ENCODE peak calls at places on chromosomes 7 and 10, in seven cellular contexts. T is SJCRH30; M is BE2C; R is endodermal cell; Q is CD4-positive, alpha-beta T cell; W is astrocyte; D is heart right ventricle. X is an unnamed sample. For H3K9me3, the result is how much of the 10 kb centered on the place peaks cover.

GRCh38 chr10:67837519-67838314 is at the start of gene DNAJC12:
- DNase-seq in D (no peak), M (peak), T (peak), R (no peak), W (peak), Q (no peak), X (no peak)

GRCh38 chr7:105132335-105132734 is 118.3 kb downstream of the KMT2E start:
- DNase-seq in D (no peak), M (no peak), Q (no peak), R (no peak), T (no peak), W (no peak), X (no peak)

GRCh38 chr7:78141533-78142281 is 343.1 kb downstream of the PHTF2 start:
- DNase-seq in D (no peak), M (no peak), R (no peak), T (peak), W (peak), Q (no peak), X (no peak)

GRCh38 chr7:30923774-30924413 is 12.2 kb downstream of the AQP1 start:
- DNase-seq in Q (no peak), T (no peak), W (no peak), D (peak), M (peak), R (peak), X (peak)

GRCh38 chr7:98054585-98054984 is 52.1 kb upstream of the LMTK2 start:
- DNase-seq in W (no peak), M (no peak), D (no peak), T (peak), R (no peak), Q (no peak), X (no peak)

GRCh38 chr7:22093003-22093402 is 147.3 kb upstream of the CDCA7L start:
- DNase-seq in Q (no peak), R (no peak), W (peak), M (no peak), D (no peak), T (no peak), X (no peak)

GRCh38 chr7:151806938-151807775 is 69.8 kb downstream of the PRKAG2 start:
- DNase-seq in M (no peak), Q (no peak), T (no peak), W (no peak), R (no peak), D (no peak), X (no peak)

GRCh38 chr10:119395287-119396007 is 147.1 kb downstream of the RGS10 start:
- DNase-seq in T (no peak), M (no peak), D (peak), W (peak), R (peak), Q (no peak), X (no peak)

GRCh38 chr10:77073066-77073960 is 564.3 kb downstream of the KCNMA1 start:
- DNase-seq in D (no peak), W (no peak), M (no peak), T (no peak), Q (no peak), R (no peak), X (no peak)

GRCh38 chr10:85601526-85601925 is 765.1 kb downstream of the GRID1 start:
- DNase-seq in Q (no peak), R (peak), W (no peak), D (no peak), T (no peak), M (no peak), X (no peak)

GRCh38 chr10:123398756-123399155 is 244.6 kb downstream of the BUB3 start:
- DNase-seq in M (no peak), R (peak), D (no peak), T (no peak), Q (no peak), W (no peak), X (no peak)

GRCh38 chr10:4686644-4686996 is 139.4 kb upstream of the AKR1E2 start:
- DNase-seq in Q (no peak), M (no peak), T (no peak), R (no peak), D (no peak), W (peak), X (no peak)

GRCh38 chr10:72525277-72525676 is 100.6 kb downstream of the MICU1 start:
- DNase-seq in Q (no peak), D (no peak), W (peak), M (no peak), T (no peak), R (no peak), X (no peak)

GRCh38 chr7:43698461-43699255 is 30.7 kb downstream of the COA1 start:
- DNase-seq in M (no peak), Q (no peak), W (peak), R (no peak), T (no peak), D (no peak), X (no peak)

GRCh38 chr7:1422512-1423265 is 36.6 kb downstream of the MICALL2 start:
- DNase-seq in W (no peak), Q (no peak), R (no peak), M (peak), T (peak), D (no peak), X (no peak)

GRCh38 chr7:43170571-43170970 is 58.1 kb downstream of the HECW1 start:
- DNase-seq in Q (no peak), M (no peak), W (no peak), R (no peak), D (no peak), T (no peak), X (no peak)

GRCh38 chr10:35046074-35046473 is 44.1 kb downstream of the CUL2 start:
- DNase-seq in Q (no peak), D (no peak), M (no peak), T (no peak), R (no peak), W (no peak), X (no peak)

GRCh38 chr7:121537031-121537430 is 140.9 kb upstream of the FAM3C start:
- DNase-seq in W (no peak), M (no peak), Q (no peak), R (no peak), T (no peak), D (no peak), X (no peak)

GRCh38 chr7:64640504-64640903 is 25.4 kb upstream of the ZNF107 start:
- DNase-seq in W (no peak), R (no peak), T (no peak), Q (no peak), D (no peak), M (no peak), X (no peak)

GRCh38 chr7:122546496-122546895 is 152.4 kb downstream of the RNF133 start:
- DNase-seq in Q (no peak), D (no peak), W (no peak), T (no peak), R (no peak), M (no peak), X (no peak)

GRCh38 chr7:91683823-91684222 is 196.7 kb downstream of the MTERF1 start:
- DNase-seq in Q (no peak), W (peak), R (no peak), D (peak), M (no peak), T (peak), X (no peak)

GRCh38 chr10:5317547-5318107 is 47.1 kb upstream of the UCN3 start:
- DNase-seq in W (peak), D (no peak), Q (peak), R (no peak), M (no peak), T (peak), X (no peak)

GRCh38 chr10:125284875-125285597 is 124.7 kb upstream of the CTBP2 start:
- DNase-seq in W (no peak), R (no peak), M (no peak), T (no peak), Q (no peak), D (no peak), X (no peak)

GRCh38 chr7:37225255-37226012 is 223.2 kb downstream of the ELMO1 start:
- DNase-seq in R (no peak), D (no peak), T (no peak), M (no peak), Q (no peak), W (no peak), X (no peak)

GRCh38 chr7:27143950-27144798 is 693 bp upstream of the HOXA5 start:
- DNase-seq in T (no peak), Q (no peak), D (no peak), R (no peak), M (no peak), W (no peak), X (no peak)

GRCh38 chr7:39952791-39953190 is 2.7 kb downstream of the CDK13 start:
- DNase-seq in T (no peak), M (no peak), Q (no peak), W (no peak), D (no peak), R (no peak), X (no peak)

GRCh38 chr7:1192171-1192676 is 32.2 kb upstream of the ZFAND2A start:
- DNase-seq in T (no peak), M (no peak), W (peak), R (no peak), Q (no peak), D (no peak), X (no peak)

GRCh38 chr7:155362380-155363145 is 64.9 kb downstream of the INSIG1 start:
- DNase-seq in R (no peak), W (no peak), M (peak), Q (no peak), T (no peak), D (no peak), X (no peak)

GRCh38 chr10:33871557-33871956 is 537.1 kb upstream of the NRP1 start:
- DNase-seq in T (no peak), Q (no peak), D (no peak), W (no peak), M (no peak), R (no peak), X (no peak)

GRCh38 chr7:129969881-129970446 is 17.2 kb upstream of the UBE2H start:
- DNase-seq in R (no peak), M (no peak), T (peak), W (peak), D (no peak), Q (no peak), X (no peak)

GRCh38 chr7:131507592-131508331 is 48.7 kb downstream of the PODXL start:
- DNase-seq in Q (peak), R (peak), W (peak), T (peak), D (peak), M (peak), X (peak)

GRCh38 chr10:80463868-80464267 is 9.8 kb downstream of the TSPAN14 start:
- DNase-seq in T (no peak), R (no peak), Q (no peak), D (no peak), W (no peak), M (no peak), X (no peak)

GRCh38 chr7:7526006-7526405 is 9.7 kb downstream of the COL28A1 start:
- DNase-seq in Q (no peak), R (no peak), T (no peak), W (no peak), M (no peak), D (no peak), X (no peak)

GRCh38 chr7:107564553-107565298 is 955 bp downstream of the DUS4L start:
- DNase-seq in W (peak), D (no peak), M (no peak), Q (no peak), T (no peak), R (no peak), X (no peak)

GRCh38 chr7:157637216-157637954 is 300.6 kb downstream of the DNAJB6 start:
- DNase-seq in T (no peak), R (peak), D (no peak), W (no peak), M (no peak), Q (no peak), X (no peak)
- H3K9me3 ChIP-seq in T (under half), R (half or more), D (under half), W (under half), M (under half), Q (under half), X (under half)

DNA sequence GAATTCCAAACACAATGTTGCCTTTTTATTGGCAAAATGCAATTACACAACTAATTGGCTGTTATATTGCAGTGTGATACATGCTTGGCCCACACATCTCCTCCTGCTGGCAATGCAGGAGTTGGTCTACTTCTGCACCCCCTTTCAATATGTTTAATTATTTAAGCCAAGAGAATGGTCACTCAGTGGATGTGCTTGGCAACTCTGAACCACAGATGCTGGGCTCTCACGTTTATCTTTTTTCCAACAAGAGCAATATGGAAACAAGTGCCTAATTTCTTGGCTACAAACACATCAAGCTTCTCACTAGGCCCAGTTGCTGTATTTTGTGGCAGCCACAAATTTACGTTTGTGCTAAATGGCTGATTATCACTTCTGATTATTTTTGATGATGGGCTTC is 1149.2 kb upstream of the CELF2 start:
- DNase-seq in D (no peak), R (no peak), T (no peak), Q (no peak), W (no peak), M (no peak), X (no peak)
- H3K9me3 ChIP-seq in D (under half), R (under half), T (under half), Q (under half), W (under half), M (under half), X (under half)

GRCh38 chr7:128008141-128008540 is 23.1 kb downstream of the LRRC4 start:
- DNase-seq in R (no peak), M (no peak), Q (no peak), T (no peak), D (no peak), W (no peak), X (no peak)

GRCh38 chr7:128008744-128009143 is 22.5 kb downstream of the LRRC4 start:
- DNase-seq in M (no peak), R (no peak), D (no peak), T (no peak), Q (no peak), W (no peak), X (no peak)

GRCh38 chr7:128011079-128011670 is 20.1 kb downstream of the LRRC4 start:
- DNase-seq in T (no peak), W (no peak), D (no peak), M (no peak), Q (no peak), R (no peak), X (no peak)

GRCh38 chr7:128007293-128007680 is 23.9 kb downstream of the LRRC4 start:
- DNase-seq in T (no peak), D (no peak), Q (no peak), R (no peak), W (no peak), M (no peak), X (no peak)

DNA sequence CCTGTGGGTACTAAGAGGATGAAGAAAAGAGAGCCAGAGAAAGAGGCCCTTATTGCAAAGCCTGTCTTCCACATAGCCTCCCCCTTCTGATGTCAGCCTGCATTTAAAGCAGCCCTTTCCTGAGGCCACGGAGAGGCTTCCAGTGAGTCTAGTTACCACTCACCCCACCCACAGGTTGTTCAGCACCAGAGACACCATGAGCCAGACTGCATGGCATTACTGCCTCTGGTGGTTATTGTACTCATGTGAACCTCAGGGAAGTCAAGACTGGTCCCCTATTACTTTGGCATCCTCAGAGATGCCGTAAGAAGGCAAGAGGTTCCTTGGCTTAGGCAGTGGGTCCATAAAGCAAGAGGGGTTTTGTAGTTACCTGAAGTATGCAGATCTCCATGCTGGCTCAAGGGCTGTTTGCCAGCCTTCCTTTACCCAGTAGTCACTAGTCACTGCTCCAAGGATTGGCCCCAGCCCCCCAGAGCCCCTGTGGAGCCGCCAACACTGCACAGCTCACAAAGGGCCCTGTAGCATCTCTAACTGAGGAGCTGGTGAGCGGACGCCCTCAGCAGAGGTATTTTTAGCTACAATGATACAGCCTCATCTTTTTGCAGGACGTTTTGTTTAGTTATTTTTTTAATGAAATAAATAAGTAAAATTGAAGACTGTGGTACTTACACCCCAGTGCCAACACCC is 20.7 kb downstream of the LRRC4 start:
- DNase-seq in Q (no peak), R (no peak), W (no peak), T (no peak), M (no peak), D (no peak), X (no peak)
- H3K9me3 ChIP-seq in Q (under half), R (under half), W (under half), T (under half), M (under half), D (under half), X (under half)

GRCh38 chr7:139813141-139813540 is 15.9 kb upstream of the TBXAS1 start:
- DNase-seq in W (no peak), Q (no peak), R (no peak), T (no peak), D (no peak), M (no peak), X (no peak)

GRCh38 chr7:139811106-139811505 is 18.0 kb upstream of the TBXAS1 start:
- DNase-seq in T (no peak), W (no peak), Q (no peak), D (no peak), R (no peak), M (no peak), X (no peak)

GRCh38 chr7:139817249-139817648 is 11.8 kb upstream of the TBXAS1 start:
- DNase-seq in R (no peak), Q (no peak), M (no peak), T (no peak), D (no peak), W (no peak), X (no peak)

GRCh38 chr7:139808846-139809442 is 20.1 kb upstream of the TBXAS1 start:
- DNase-seq in D (no peak), Q (no peak), M (no peak), T (no peak), W (no peak), R (no peak), X (no peak)

DNA sequence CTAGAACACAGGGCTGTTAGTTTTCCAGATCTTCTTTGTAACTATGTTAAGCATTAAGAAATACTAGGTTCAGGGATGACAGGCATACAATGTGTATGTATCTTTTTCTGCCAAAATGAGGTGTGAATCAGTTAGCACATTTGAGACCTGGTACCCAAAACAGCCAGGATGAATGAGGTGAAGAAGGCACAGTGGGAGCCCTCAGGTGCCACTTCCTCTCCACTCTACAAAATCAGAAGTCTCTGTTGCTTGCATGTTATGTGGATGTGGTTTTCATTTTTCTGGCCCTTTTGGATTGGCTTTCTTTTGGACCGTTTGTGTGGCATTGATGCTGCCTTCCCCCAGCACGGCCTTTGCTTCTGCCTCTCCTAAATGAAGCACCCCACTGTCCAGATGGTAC is 15.4 kb upstream of the TBXAS1 start:
- DNase-seq in R (no peak), W (no peak), D (no peak), T (no peak), M (no peak), Q (no peak), X (no peak)
- H3K9me3 ChIP-seq in R (under half), W (under half), D (under half), T (under half), M (under half), Q (under half), X (under half)

DNA sequence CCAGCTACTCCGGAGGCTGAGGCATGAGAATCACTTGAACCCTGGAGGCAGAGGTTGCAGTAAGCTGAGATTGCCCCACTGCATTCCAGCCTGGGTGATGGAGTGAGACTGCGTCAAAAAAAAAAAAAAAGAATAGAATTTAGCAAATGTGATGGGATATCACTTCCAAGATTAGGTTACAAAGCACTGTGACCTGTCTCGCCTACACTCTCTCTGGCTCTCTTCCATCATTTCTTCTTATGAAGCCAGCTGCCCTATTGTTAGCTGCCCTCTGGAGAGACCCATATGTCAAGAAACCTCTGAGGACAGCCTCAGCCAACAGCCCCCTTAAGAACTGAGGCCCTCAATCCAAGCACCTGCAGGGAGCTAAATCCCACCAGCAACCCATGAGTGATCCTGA is 28.2 kb downstream of the ARHGAP21 start:
- DNase-seq in R (no peak), M (no peak), W (no peak), D (no peak), T (no peak), Q (no peak), X (no peak)
- H3K9me3 ChIP-seq in R (under half), M (under half), W (under half), D (under half), T (under half), Q (under half), X (under half)

GRCh38 chr10:133016493-133017202 is 71.1 kb upstream of the ADGRA1 start:
- DNase-seq in R (no peak), T (no peak), W (no peak), D (no peak), Q (no peak), M (no peak), X (no peak)

GRCh38 chr10:133015816-133016462 is 71.8 kb upstream of the ADGRA1 start:
- DNase-seq in M (no peak), D (no peak), W (no peak), T (no peak), Q (no peak), R (no peak), X (no peak)

GRCh38 chr10:133015321-133015720 is 72.4 kb upstream of the ADGRA1 start:
- DNase-seq in T (no peak), M (no peak), R (no peak), Q (no peak), W (no peak), D (no peak), X (no peak)

GRCh38 chr10:133018491-133018890 is 69.2 kb upstream of the ADGRA1 start:
- DNase-seq in M (no peak), T (no peak), D (no peak), W (no peak), R (no peak), Q (no peak), X (no peak)

DNA sequence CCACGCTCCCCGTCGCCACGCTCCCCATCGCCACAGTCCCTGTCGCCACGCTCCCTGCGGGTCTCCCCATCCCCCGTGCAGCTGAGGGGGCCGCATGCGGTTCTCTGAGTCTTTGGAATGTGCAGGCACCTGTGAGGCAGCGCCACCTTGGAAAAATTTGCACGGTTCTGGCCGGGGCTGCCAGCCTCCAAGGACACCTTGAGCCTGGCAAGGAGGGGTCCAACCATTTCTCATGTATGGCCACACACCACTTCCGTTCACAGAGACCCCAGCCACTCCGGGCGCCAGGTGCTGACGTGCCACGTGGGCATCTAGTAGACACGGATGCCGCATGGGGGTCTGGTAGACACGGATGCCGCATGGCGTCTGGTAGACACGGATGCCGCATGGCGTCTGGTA is 70.5 kb upstream of the ADGRA1 start:
- DNase-seq in R (no peak), T (no peak), Q (no peak), W (no peak), D (no peak), M (no peak), X (no peak)
- H3K9me3 ChIP-seq in R (under half), T (under half), Q (under half), W (under half), D (under half), M (under half), X (under half)